ENCODE peak calls at places on chromosomes 4 and X, in six cellular contexts. O is germinal center; I is activated naive CD8-positive, alpha-beta T cell treated with anti-CD3 and anti-CD28 coated beads, Interleukin-2, amount 50 U/mL, for 24 hours; G is AG20443; A is trophoblast cell; U is T-helper 2 cell. V is an unnamed sample.

GRCh38 chrX:105816517-105816916 is 5.8 kb upstream of the NRK start:
- DNase-seq in G (no peak), A (no peak), O (no peak), I (no peak), U (no peak), V (no peak)

GRCh38 chrX:64885850-64886249 is 90.4 kb downstream of the ZC4H2 start:
- DNase-seq in G (no peak), A (peak; percentile 19), I (no peak), U (no peak), O (peak; percentile 3), V (no peak)

GRCh38 chr4:144582975-144583374 is 63.0 kb upstream of the HHIP start:
- DNase-seq in O (no peak), I (no peak), U (no peak), A (no peak), G (no peak), V (no peak)

GRCh38 chr4:94634266-94634665 is 123.5 kb upstream of the BMPR1B start:
- DNase-seq in A (no peak), I (no peak), U (no peak), G (peak; percentile 25), O (no peak), V (no peak)

GRCh38 chrX:19772306-19772705 is 115.1 kb downstream of the SH3KBP1 start:
- DNase-seq in I (no peak), U (no peak), O (no peak), A (no peak), G (peak; percentile 52), V (no peak)

GRCh38 chr4:145153181-145153903 is 27.0 kb downstream of the OTUD4 start:
- DNase-seq in A (no peak), I (no peak), U (no peak), O (no peak), G (no peak), V (no peak)

GRCh38 chr4:144646523-144647094 is 653 bp downstream of the HHIP start:
- DNase-seq in G (peak; percentile 50), A (no peak), U (no peak), I (peak; percentile 10), O (no peak), V (no peak)

GRCh38 chrX:51891821-51892551 is 1.4 kb upstream of the MAGED1 start:
- DNase-seq in I (no peak), O (peak; percentile 14), A (peak; percentile 68), G (peak; percentile 55), U (no peak), V (no peak)

GRCh38 chrX:40143987-40144386 is 46.2 kb upstream of the BCOR start:
- DNase-seq in U (no peak), G (no peak), O (no peak), I (no peak), A (no peak), V (no peak)

GRCh38 chrX:130125090-130125489 is 14.8 kb upstream of the ELF4 start:
- DNase-seq in G (peak; percentile 49), O (no peak), U (no peak), I (no peak), A (peak; percentile 89), V (peak; percentile 78)